ENCODE peak calls at places on chromosomes 13 and 19, in seven cellular contexts. P, E, I, J, G, X and B are unnamed samples.

GRCh38 chr19:31519216-31519615 is 170.0 kb upstream of the TSHZ3 start:
- DNase-seq in P (no peak), E (no peak), I (no peak), J (no peak), G (no peak), X (no peak), B (no peak)

GRCh38 chr13:38308736-38309135 is 40.9 kb upstream of the UFM1 start:
- DNase-seq in P (no peak), E (no peak), I (peak; percentile 76), J (no peak), G (no peak), X (no peak), B (no peak)

GRCh38 chr13:76972430-76972829 is 19.5 kb upstream of the CLN5 start:
- DNase-seq in P (peak; percentile 33), E (no peak), I (no peak), J (peak; percentile 48), G (no peak), X (no peak), B (no peak)

GRCh38 chr19:39970424-39970673 is 616 bp upstream of the PSMC4 start:
- DNase-seq in P (no peak), E (no peak), I (no peak), J (no peak), G (no peak), X (no peak), B (no peak)

GRCh38 chr19:17424743-17425365 is 5.0 kb downstream of the MVB12A start:
- DNase-seq in P (peak; percentile 90), E (peak; percentile 65), I (peak; percentile 36), J (peak; percentile 69), G (no peak), X (no peak), B (peak; percentile 34)

GRCh38 chr19:6752257-6753177 is 13.0 kb downstream of the TRIP10 start:
- DNase-seq in P (peak; percentile 95), E (no peak), I (no peak), J (peak; percentile 23), G (no peak), X (no peak), B (no peak)

GRCh38 chr13:20691616-20692015 is 11.9 kb upstream of the IL17D start:
- DNase-seq in P (no peak), E (no peak), I (no peak), J (no peak), G (no peak), X (no peak), B (no peak)

GRCh38 chr13:99757756-99758464 is 213.7 kb downstream of the ZIC5 start:
- DNase-seq in P (no peak), E (no peak), I (no peak), J (no peak), G (no peak), X (no peak), B (no peak)

GRCh38 chr13:114151565-114152284 is 19.3 kb upstream of the RASA3 start:
- DNase-seq in P (no peak), E (no peak), I (peak; percentile 41), J (no peak), G (no peak), X (peak; percentile 43), B (peak; percentile 62)

GRCh38 chr19:5827891-5828660 is 11.4 kb downstream of the FUT6 start:
- DNase-seq in P (peak; percentile 95), E (peak; percentile 64), I (peak; percentile 82), J (peak; percentile 96), G (peak; percentile 90), X (peak; percentile 91), B (peak; percentile 87)

GRCh38 chr19:33468361-33469170 is 53.0 kb downstream of the PEPD start:
- DNase-seq in P (peak; percentile 14), E (no peak), I (peak; percentile 67), J (peak; percentile 59), G (no peak), X (no peak), B (no peak)

GRCh38 chr19:40614595-40615411 is 13.6 kb downstream of the LTBP4 start:
- DNase-seq in P (peak; percentile 92), E (peak; percentile 92), I (peak; percentile 99), J (peak; percentile 92), G (peak; percentile 76), X (peak; percentile 90), B (peak; percentile 81)

GRCh38 chr13:72960541-72960940 is 98.3 kb upstream of the KLF5 start:
- DNase-seq in P (no peak), E (no peak), I (no peak), J (no peak), G (no peak), X (no peak), B (no peak)

GRCh38 chr13:40069173-40070044 is 413.9 kb downstream of the COG6 start:
- DNase-seq in P (peak; percentile 73), E (peak; percentile 89), I (peak; percentile 46), J (peak; percentile 84), G (peak; percentile 67), X (peak; percentile 83), B (peak; percentile 77)

GRCh38 chr13:78193853-78194252 is 275.2 kb upstream of the EDNRB start:
- DNase-seq in P (no peak), E (no peak), I (peak; percentile 46), J (no peak), G (no peak), X (no peak), B (no peak)

GRCh38 chr13:101624210-101624922 is 171.9 kb downstream of the ITGBL1 start:
- DNase-seq in P (peak; percentile 36), E (no peak), I (no peak), J (no peak), G (no peak), X (no peak), B (no peak)

GRCh38 chr19:43784251-43784980 is 3.6 kb upstream of the KCNN4 start:
- DNase-seq in P (peak; percentile 50), E (no peak), I (peak; percentile 87), J (peak; percentile 82), G (no peak), X (peak; percentile 74), B (peak; percentile 65)

GRCh38 chr13:63448654-63449053 is 2033.0 kb upstream of the PCDH20 start:
- DNase-seq in P (no peak), E (no peak), I (peak; percentile 5), J (no peak), G (no peak), X (no peak), B (no peak)

GRCh38 chr13:42137856-42138537 is 89.5 kb downstream of the DGKH start:
- DNase-seq in P (no peak), E (no peak), I (peak; percentile 44), J (no peak), G (no peak), X (no peak), B (no peak)

GRCh38 chr19:38877781-38878574 is at the start of gene RINL:
- DNase-seq in P (peak; percentile 48), E (no peak), I (no peak), J (no peak), G (no peak), X (no peak), B (no peak)

GRCh38 chr19:2650515-2650914 is 52.0 kb downstream of the GNG7 start:
- DNase-seq in P (no peak), E (peak; percentile 54), I (no peak), J (peak; percentile 72), G (no peak), X (no peak), B (no peak)
- H3K27ac ChIP-seq in P (no peak overlapping the region), E (no peak overlapping the region), I (no peak overlapping the region), J (peak overlapping the region; percentile 59), G (no peak overlapping the region), X (no peak overlapping the region), B (no peak overlapping the region)

DNA sequence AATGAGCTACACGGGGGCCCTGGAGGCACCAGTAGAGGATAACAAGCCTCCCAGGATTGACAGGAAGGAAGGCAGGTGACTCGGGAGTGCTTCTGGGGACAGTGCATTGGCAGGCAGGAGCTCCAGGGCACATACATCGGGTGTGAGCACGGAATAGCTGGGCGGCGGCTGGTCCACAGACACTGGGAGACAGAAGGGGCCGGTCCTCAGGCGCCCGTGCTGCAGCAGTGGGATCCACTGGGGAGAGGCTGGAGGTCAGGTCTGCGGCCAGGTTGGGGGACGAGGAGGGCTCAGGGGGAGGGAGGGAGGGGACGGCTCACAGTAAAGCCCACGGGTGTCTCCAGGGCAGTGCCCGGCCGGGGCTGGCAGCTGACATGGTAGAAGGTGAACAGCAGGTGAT is 2.1 kb upstream of the ANGPTL8 start:
- DNase-seq in P (no peak), E (no peak), I (no peak), J (no peak), G (no peak), X (no peak), B (no peak)
- H3K27ac ChIP-seq in P (no peak overlapping the region), E (no peak overlapping the region), I (no peak overlapping the region), J (no peak overlapping the region), G (no peak overlapping the region), X (no peak overlapping the region), B (no peak overlapping the region)

GRCh38 chr13:46345400-46345799 is 41.7 kb downstream of the RUBCNL start:
- DNase-seq in P (no peak), E (no peak), I (peak; percentile 30), J (no peak), G (no peak), X (no peak), B (no peak)
- H3K27ac ChIP-seq in P (no peak overlapping the region), E (no peak overlapping the region), I (no peak overlapping the region), J (no peak overlapping the region), G (no peak overlapping the region), X (no peak overlapping the region), B (no peak overlapping the region)

GRCh38 chr13:29924951-29925350 is 74.5 kb upstream of the UBL3 start:
- DNase-seq in P (no peak), E (no peak), I (no peak), J (no peak), G (peak; percentile 39), X (no peak), B (no peak)

GRCh38 chr13:29924482-29924884 is 74.1 kb upstream of the UBL3 start:
- DNase-seq in P (no peak), E (no peak), I (peak; percentile 89), J (no peak), G (peak; percentile 38), X (no peak), B (no peak)

GRCh38 chr13:29922281-29922821 is 71.9 kb upstream of the UBL3 start:
- DNase-seq in P (no peak), E (no peak), I (peak; percentile 66), J (no peak), G (no peak), X (no peak), B (no peak)

GRCh38 chr13:29922896-29923295 is 72.5 kb upstream of the UBL3 start:
- DNase-seq in P (no peak), E (no peak), I (peak; percentile 87), J (no peak), G (no peak), X (no peak), B (no peak)

DNA sequence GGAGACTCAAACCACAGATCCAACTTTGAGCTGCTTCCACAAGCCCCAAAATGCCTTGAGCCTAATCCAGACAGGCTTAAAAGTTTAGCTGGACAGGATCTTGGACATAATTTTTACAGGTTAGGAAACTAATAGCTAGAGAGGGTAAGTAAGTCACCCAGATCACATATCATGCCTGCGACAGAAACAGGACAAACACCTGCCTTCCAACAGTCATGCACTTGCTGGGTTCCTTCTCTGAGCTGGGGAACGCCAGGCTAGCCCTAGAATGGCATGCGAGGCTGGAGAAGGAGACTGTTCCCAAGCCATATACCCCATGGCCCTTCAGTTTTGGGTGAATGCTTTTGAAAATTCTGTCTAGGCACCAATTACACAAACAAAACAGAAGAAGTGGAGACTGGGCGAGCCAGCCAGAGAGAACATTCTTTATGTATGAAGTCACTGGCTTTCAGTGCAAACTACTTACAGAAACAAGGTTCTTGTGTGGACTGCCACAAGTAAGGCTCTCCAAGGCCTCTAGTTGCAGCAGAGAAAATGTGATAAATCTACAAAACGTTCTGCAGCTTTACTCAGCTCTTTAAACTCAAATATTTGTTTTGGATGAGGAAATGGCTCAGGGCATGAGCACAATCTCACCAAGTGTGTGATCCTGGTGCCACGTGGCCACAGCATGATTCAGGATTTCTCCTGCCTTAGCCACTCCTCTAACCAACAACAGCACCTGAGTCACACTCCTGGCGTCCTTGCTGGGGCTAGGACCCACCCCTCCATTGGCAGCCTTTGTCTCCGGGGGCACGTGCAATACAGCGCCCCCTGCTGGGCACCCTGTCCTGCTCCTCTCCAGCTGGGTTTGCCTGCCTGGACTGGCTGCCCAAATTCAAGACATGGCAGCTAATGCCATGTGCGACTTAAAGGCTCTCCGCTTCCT is 73.4 kb upstream of the UBL3 start:
- DNase-seq in P (peak; percentile 90), E (peak; percentile 73), I (peak; percentile 99), J (peak; percentile 83), G (peak; percentile 89), X (peak; percentile 93), B (peak; percentile 79)
- H3K27ac ChIP-seq in P (no peak overlapping the region), E (peak overlapping the region; percentile 8), I (peak overlapping the region; percentile 72), J (peak overlapping the region; percentile 58), G (peak overlapping the region; percentile 94), X (peak overlapping the region; percentile 92), B (peak overlapping the region; percentile 77)